ENCODE peak calls at places on chromosomes 4 and X, in six cellular contexts. One of them, this sample, is unnamed.

GRCh38 chrX:146238173-146238572 is 420.5 kb downstream of the SLITRK2 start:
- DNase-seq in activated T-cell treated with anti-CD3 and anti-CD28 coated beads for 1 hour: no peak
- DNase-seq in effector memory CD8-positive, alpha-beta T cell: no peak
- DNase-seq in iris pigment epithelial cell: no peak
- DNase-seq in spleen: no peak
- DNase-seq in cardiac muscle cell: no peak
- DNase-seq in this sample: no peak

GRCh38 chr4:60683953-60684352 is 516.2 kb upstream of the ADGRL3 start:
- DNase-seq in iris pigment epithelial cell: peak
- DNase-seq in cardiac muscle cell: no peak
- DNase-seq in activated T-cell treated with anti-CD3 and anti-CD28 coated beads for 1 hour: no peak
- DNase-seq in effector memory CD8-positive, alpha-beta T cell: no peak
- DNase-seq in spleen: no peak
- DNase-seq in this sample: peak

GRCh38 chr4:118775405-118775804 is 60.5 kb downstream of the SEC24D start:
- DNase-seq in iris pigment epithelial cell: no peak
- DNase-seq in activated T-cell treated with anti-CD3 and anti-CD28 coated beads for 1 hour: no peak
- DNase-seq in effector memory CD8-positive, alpha-beta T cell: no peak
- DNase-seq in spleen: no peak
- DNase-seq in cardiac muscle cell: no peak
- DNase-seq in this sample: no peak

GRCh38 chrX:130714665-130715064 is 188.3 kb downstream of the ENOX2 start:
- DNase-seq in iris pigment epithelial cell: no peak
- DNase-seq in activated T-cell treated with anti-CD3 and anti-CD28 coated beads for 1 hour: no peak
- DNase-seq in effector memory CD8-positive, alpha-beta T cell: no peak
- DNase-seq in spleen: no peak
- DNase-seq in cardiac muscle cell: no peak
- DNase-seq in this sample: no peak

GRCh38 chr4:190015538-190016368 is 11.3 kb downstream of the FRG2 start:
- DNase-seq in iris pigment epithelial cell: no peak
- DNase-seq in activated T-cell treated with anti-CD3 and anti-CD28 coated beads for 1 hour: no peak
- DNase-seq in cardiac muscle cell: no peak
- DNase-seq in spleen: no peak
- DNase-seq in effector memory CD8-positive, alpha-beta T cell: no peak
- DNase-seq in this sample: no peak

GRCh38 chr4:102217775-102218174 is 127.5 kb downstream of the SLC39A8 start:
- DNase-seq in effector memory CD8-positive, alpha-beta T cell: no peak
- DNase-seq in iris pigment epithelial cell: no peak
- DNase-seq in spleen: no peak
- DNase-seq in activated T-cell treated with anti-CD3 and anti-CD28 coated beads for 1 hour: no peak
- DNase-seq in cardiac muscle cell: no peak
- DNase-seq in this sample: peak

GRCh38 chr4:81031389-81032173 is 1.1 kb downstream of the BMP3 start:
- DNase-seq in iris pigment epithelial cell: no peak
- DNase-seq in spleen: peak
- DNase-seq in effector memory CD8-positive, alpha-beta T cell: no peak
- DNase-seq in cardiac muscle cell: no peak
- DNase-seq in activated T-cell treated with anti-CD3 and anti-CD28 coated beads for 1 hour: no peak
- DNase-seq in this sample: no peak

GRCh38 chr4:80532674-80533333 is 197.3 kb downstream of the CFAP299 start:
- DNase-seq in activated T-cell treated with anti-CD3 and anti-CD28 coated beads for 1 hour: no peak
- DNase-seq in effector memory CD8-positive, alpha-beta T cell: no peak
- DNase-seq in cardiac muscle cell: no peak
- DNase-seq in iris pigment epithelial cell: no peak
- DNase-seq in spleen: no peak
- DNase-seq in this sample: no peak

GRCh38 chr4:185534850-185535761 is at the start of gene PDLIM3:
- DNase-seq in spleen: peak
- DNase-seq in iris pigment epithelial cell: peak
- DNase-seq in cardiac muscle cell: peak
- DNase-seq in effector memory CD8-positive, alpha-beta T cell: no peak
- DNase-seq in activated T-cell treated with anti-CD3 and anti-CD28 coated beads for 1 hour: no peak
- DNase-seq in this sample: no peak

GRCh38 chrX:55524487-55524886 is 34.8 kb upstream of the USP51 start:
- DNase-seq in iris pigment epithelial cell: no peak
- DNase-seq in effector memory CD8-positive, alpha-beta T cell: no peak
- DNase-seq in activated T-cell treated with anti-CD3 and anti-CD28 coated beads for 1 hour: no peak
- DNase-seq in spleen: no peak
- DNase-seq in cardiac muscle cell: peak
- DNase-seq in this sample: peak

GRCh38 chrX:2401590-2402360 is 99.0 kb downstream of the DHRSX start:
- DNase-seq in cardiac muscle cell: no peak
- DNase-seq in activated T-cell treated with anti-CD3 and anti-CD28 coated beads for 1 hour: no peak
- DNase-seq in spleen: no peak
- DNase-seq in effector memory CD8-positive, alpha-beta T cell: no peak
- DNase-seq in iris pigment epithelial cell: peak
- DNase-seq in this sample: peak

GRCh38 chr4:188282620-188283232 is 143.5 kb downstream of the TRIML1 start:
- DNase-seq in activated T-cell treated with anti-CD3 and anti-CD28 coated beads for 1 hour: no peak
- DNase-seq in iris pigment epithelial cell: no peak
- DNase-seq in spleen: no peak
- DNase-seq in effector memory CD8-positive, alpha-beta T cell: no peak
- DNase-seq in cardiac muscle cell: peak
- DNase-seq in this sample: no peak